ENCODE peak calls at places on chromosomes 4 and X, in nine cellular contexts. D is T-helper 2 cell; W is HEK293T; Q is heart left ventricle; R is adrenal gland; O is upper lobe of right lung; Z is NCI-H2107; N is AG04450; Y is activated CD8-positive, alpha-beta memory T cell treated with anti-CD3 and anti-CD28 coated beads, Interleukin-2, amount 50 U/mL, for 4 hours. H is an unnamed sample.

GRCh38 chr4:2937146-2937857 is 25.9 kb downstream of the NOP14 start:
- DNase-seq in O (peak), D (no peak), W (no peak), N (no peak), Q (no peak), Y (no peak), R (peak), Z (peak), H (no peak)

GRCh38 chr4:4480205-4480604 is 61.6 kb downstream of the STX18 start:
- DNase-seq in N (no peak), Y (no peak), W (no peak), R (no peak), Z (no peak), Q (no peak), D (no peak), O (no peak), H (no peak)

GRCh38 chr4:109559625-109559982 is 442 bp upstream of the MCUB start:
- DNase-seq in R (peak), N (no peak), D (peak), Y (no peak), W (peak), Q (peak), O (peak), Z (no peak), H (peak)

GRCh38 chr4:81040175-81040659 is 9.7 kb downstream of the BMP3 start:
- DNase-seq in Y (no peak), W (peak), O (no peak), D (no peak), N (no peak), R (no peak), Z (no peak), Q (no peak), H (peak)

GRCh38 chr4:16617416-16617815 is 281.0 kb downstream of the LDB2 start:
- DNase-seq in O (no peak), Y (no peak), Z (no peak), R (no peak), N (no peak), D (no peak), Q (no peak), W (no peak), H (no peak)

GRCh38 chr4:174156239-174156826 is 127.1 kb downstream of the FBXO8 start:
- DNase-seq in R (no peak), Q (no peak), N (no peak), W (peak), O (no peak), Z (no peak), D (no peak), Y (no peak), H (peak)

GRCh38 chrX:71128166-71128833 is 9.9 kb downstream of the MED12 start:
- DNase-seq in R (peak), Z (no peak), Y (no peak), D (no peak), O (no peak), Q (no peak), N (no peak), W (no peak), H (no peak)

GRCh38 chrX:46912673-46913491 is 661 bp downstream of the JADE3 start:
- DNase-seq in Q (peak), D (no peak), N (no peak), Z (no peak), O (peak), W (peak), Y (peak), R (peak), H (peak)

GRCh38 chrX:107747596-107748161 is 27.9 kb downstream of the TSC22D3 start:
- DNase-seq in D (no peak), Z (peak), R (no peak), Y (no peak), Q (peak), W (peak), N (no peak), O (no peak), H (no peak)

GRCh38 chrX:119118780-119119395 is 8.7 kb downstream of the KIAA1210 start:
- DNase-seq in N (no peak), Z (peak), D (peak), O (no peak), Q (peak), R (peak), W (peak), Y (peak), H (peak)

GRCh38 chrX:118974908-118975671 is 672 bp downstream of the LONRF3 start:
- DNase-seq in Y (peak), D (peak), O (peak), R (peak), Q (no peak), Z (no peak), W (peak), N (no peak), H (peak)

GRCh38 chrX:68659385-68659784 is 11.9 kb downstream of the STARD8 start:
- DNase-seq in O (no peak), Y (no peak), D (no peak), R (no peak), N (no peak), Z (no peak), W (no peak), Q (no peak), H (no peak)

GRCh38 chr4:54091637-54092404 is 8.1 kb upstream of the GSX2 start:
- DNase-seq in W (peak), D (peak), R (peak), Q (peak), N (no peak), Y (peak), Z (no peak), O (peak), H (peak)

GRCh38 chrX:10079155-10079711 is 77.5 kb upstream of the CLCN4 start:
- DNase-seq in N (no peak), D (no peak), O (peak), Q (no peak), R (no peak), W (no peak), Y (no peak), Z (no peak), H (no peak)

GRCh38 chr4:13294961-13295605 is 189.1 kb downstream of the RAB28 start:
- DNase-seq in W (no peak), Y (no peak), Q (no peak), N (no peak), O (no peak), D (no peak), Z (no peak), R (no peak), H (no peak)

GRCh38 chr4:65538571-65538970 is 131.7 kb downstream of the EPHA5 start:
- DNase-seq in O (no peak), D (no peak), Q (no peak), Y (no peak), N (no peak), Z (no peak), R (no peak), W (no peak), H (no peak)

GRCh38 chrX:56947695-56948094 is 47.6 kb downstream of the SPIN3 start:
- DNase-seq in R (peak), Z (no peak), Q (no peak), N (no peak), Y (no peak), W (no peak), O (no peak), D (no peak), H (no peak)

GRCh38 chrX:100819534-100819836 is 706 bp upstream of the CSTF2 start:
- DNase-seq in N (no peak), D (no peak), O (no peak), R (no peak), Q (no peak), W (no peak), Y (peak), Z (no peak), H (no peak)

GRCh38 chrX:10045327-10046000 is 78.3 kb downstream of the CLDN34 start:
- DNase-seq in O (no peak), R (peak), Z (no peak), Y (no peak), D (no peak), Q (peak), N (no peak), W (no peak), H (no peak)

GRCh38 chr4:143407475-143407874 is 70.8 kb downstream of the GAB1 start:
- DNase-seq in Z (no peak), N (no peak), R (no peak), O (no peak), Q (no peak), Y (no peak), W (no peak), D (no peak), H (no peak)

GRCh38 chrX:153650959-153651358 is 4.0 kb downstream of the DUSP9 start:
- DNase-seq in R (no peak), Y (no peak), O (no peak), W (no peak), Q (peak), N (no peak), D (no peak), Z (no peak), H (no peak)

GRCh38 chrX:136200466-136200865 is 50.7 kb downstream of the MAP7D3 start:
- DNase-seq in Z (no peak), Q (no peak), R (no peak), N (no peak), O (no peak), W (peak), Y (no peak), D (no peak), H (peak)

H was measured in germinal center.